ENCODE peak calls at places on chromosomes 5 and 9, in ten cellular contexts. T, U, E, W, N, A, P, Q, Z and H are unnamed samples. For H3K36me3, the result is how much of the 10 kb centered on the place peaks cover.

GRCh38 chr9:85741112-85741874 is 461 bp downstream of the AGTPBP1 start:
- DNase-seq in T (peak), U (peak), E (no peak), W (peak), N (peak), A (peak), P (no peak), Q (peak), Z (peak), H (peak)

GRCh38 chr5:111513175-111513520 is 813 bp upstream of the STARD4 start:
- DNase-seq in T (no peak), U (no peak), E (no peak), W (no peak), N (no peak), A (no peak), P (no peak), Q (no peak), Z (no peak), H (no peak)

GRCh38 chr5:102670224-102670836 is 84.8 kb upstream of the PAM start:
- DNase-seq in T (no peak), U (no peak), E (peak), W (peak), N (no peak), A (no peak), P (no peak), Q (no peak), Z (no peak), H (peak)

GRCh38 chr9:120555884-120556283 is 24.1 kb downstream of the CDK5RAP2 start:
- DNase-seq in T (no peak), U (no peak), E (no peak), W (no peak), N (no peak), A (no peak), P (no peak), Q (no peak), Z (no peak), H (no peak)

GRCh38 chr5:136891601-136892000 is 526.3 kb upstream of the TRPC7 start:
- DNase-seq in T (no peak), U (no peak), E (no peak), W (no peak), N (no peak), A (no peak), P (no peak), Q (no peak), Z (no peak), H (no peak)

GRCh38 chr5:95822408-95823240 is at the start of gene GLRX:
- DNase-seq in T (peak), U (peak), E (peak), W (peak), N (peak), A (peak), P (peak), Q (peak), Z (peak), H (peak)

GRCh38 chr9:134172198-134173126 is 8.1 kb upstream of the RNU6ATAC start:
- DNase-seq in T (no peak), U (no peak), E (no peak), W (no peak), N (no peak), A (no peak), P (no peak), Q (peak), Z (no peak), H (no peak)

GRCh38 chr5:36041537-36041845 is 25.2 kb downstream of the UGT3A2 start:
- DNase-seq in T (no peak), U (no peak), E (no peak), W (no peak), N (no peak), A (no peak), P (no peak), Q (no peak), Z (no peak), H (no peak)

GRCh38 chr5:142342128-142342981 is 17.5 kb upstream of the SPRY4 start:
- DNase-seq in T (no peak), U (no peak), E (no peak), W (no peak), N (no peak), A (no peak), P (no peak), Q (peak), Z (no peak), H (peak)

GRCh38 chr9:34218452-34218851 is 39.6 kb downstream of the UBAP1 start:
- DNase-seq in T (no peak), U (no peak), E (no peak), W (no peak), N (no peak), A (no peak), P (no peak), Q (no peak), Z (no peak), H (no peak)

GRCh38 chr5:127705120-127705892 is 2.1 kb downstream of the CCDC192 start:
- DNase-seq in T (no peak), U (no peak), E (peak), W (peak), N (no peak), A (peak), P (no peak), Q (no peak), Z (no peak), H (peak)

GRCh38 chr9:94554439-94555331 is at the start of gene PCAT7:
- DNase-seq in T (no peak), U (peak), E (peak), W (peak), N (no peak), A (no peak), P (no peak), Q (peak), Z (peak), H (peak)
- TF ChIP-seq POLR2A in T (no peak), U (peak), E (peak), W (no peak), N (peak), A (no peak), P (no peak), Q (no peak), Z (no peak), H (peak)

GRCh38 chr5:43193952-43194321 is 1.9 kb downstream of the NIM1K start:
- DNase-seq in T (no peak), U (no peak), E (no peak), W (no peak), N (no peak), A (no peak), P (no peak), Q (no peak), Z (no peak), H (no peak)

GRCh38 chr5:43190755-43191603 is 1.0 kb upstream of the NIM1K start:
- DNase-seq in T (no peak), U (no peak), E (no peak), W (no peak), N (no peak), A (no peak), P (no peak), Q (no peak), Z (no peak), H (no peak)

GRCh38 chr5:43193171-43193951 is 1.3 kb downstream of the NIM1K start:
- DNase-seq in T (no peak), U (no peak), E (peak), W (peak), N (no peak), A (peak), P (peak), Q (no peak), Z (no peak), H (no peak)

GRCh38 chr5:43191740-43192557 is at the start of gene NIM1K:
- DNase-seq in T (peak), U (peak), E (no peak), W (peak), N (peak), A (peak), P (peak), Q (peak), Z (peak), H (peak)

DNA sequence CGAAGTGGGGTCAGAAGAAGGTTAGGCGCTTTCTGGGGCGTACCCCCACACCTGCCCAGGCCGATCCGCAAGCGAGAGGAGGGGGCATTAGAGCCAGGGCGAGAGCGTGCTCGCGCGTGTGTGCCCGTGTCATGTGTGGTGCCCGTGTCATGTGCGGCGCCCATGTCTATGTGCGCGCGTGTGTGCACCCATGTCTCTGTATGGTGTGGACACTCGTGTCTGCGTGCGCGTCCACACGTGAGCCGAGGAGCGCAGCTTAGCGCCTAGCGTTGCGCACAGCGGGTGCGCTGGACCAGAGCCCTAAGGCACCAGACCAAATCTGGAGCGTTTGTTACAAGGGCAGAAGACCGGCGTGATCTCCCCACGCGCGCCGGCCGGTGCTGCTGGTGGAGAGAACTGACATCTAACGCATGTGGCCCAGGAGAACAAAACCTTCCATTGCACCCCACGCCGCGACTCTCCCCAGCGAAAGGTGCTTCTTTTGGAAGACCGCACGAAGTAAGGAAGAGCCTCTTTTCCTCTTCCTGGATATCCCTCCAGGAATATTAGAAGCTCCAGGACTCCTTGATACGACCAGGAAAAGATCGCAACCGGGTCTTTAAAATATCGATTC is 639 bp downstream of the NIM1K start:
- DNase-seq in T (peak), U (peak), E (no peak), W (peak), N (no peak), A (peak), P (peak), Q (peak), Z (no peak), H (peak)
- H3K4me3 ChIP-seq in T (peak), U (peak), E (no peak), W (peak), N (peak), A (peak), P (peak), Q (peak), Z (peak), H (peak)

GRCh38 chr5:160105686-160106085 is 13.6 kb downstream of the PWWP2A start:
- DNase-seq in T (no peak), U (no peak), E (no peak), W (peak), N (no peak), A (no peak), P (no peak), Q (no peak), Z (no peak), H (no peak)
- H3K36me3 ChIP-seq in T (under half), U (under half), E (under half), W (under half), N (under half), A (under half), P (under half), Q (under half), Z (under half), H (under half)

GRCh38 chr5:14853685-14854084 is 17.9 kb downstream of the ANKH start:
- DNase-seq in T (no peak), U (no peak), E (no peak), W (no peak), N (no peak), A (no peak), P (no peak), Q (no peak), Z (no peak), H (no peak)
- TF ChIP-seq POLR2A in T (no peak), U (no peak), E (no peak), W (no peak), N (no peak), A (no peak), P (no peak), Q (no peak), Z (no peak), H (no peak)

GRCh38 chr5:171391996-171392577 is 4.4 kb downstream of the NPM1 start:
- DNase-seq in T (no peak), U (no peak), E (no peak), W (no peak), N (no peak), A (no peak), P (no peak), Q (no peak), Z (no peak), H (no peak)

GRCh38 chr5:171388816-171389168 is 1.1 kb downstream of the NPM1 start:
- DNase-seq in T (no peak), U (no peak), E (no peak), W (no peak), N (no peak), A (no peak), P (no peak), Q (no peak), Z (no peak), H (no peak)

GRCh38 chr5:171392585-171393159 is 5.0 kb downstream of the NPM1 start:
- DNase-seq in T (no peak), U (no peak), E (no peak), W (no peak), N (no peak), A (no peak), P (no peak), Q (no peak), Z (no peak), H (no peak)

GRCh38 chr5:171387970-171388815 is 544 bp downstream of the NPM1 start:
- DNase-seq in T (peak), U (peak), E (no peak), W (peak), N (peak), A (peak), P (peak), Q (peak), Z (peak), H (peak)

GRCh38 chr5:171390883-171391677 is 3.4 kb downstream of the NPM1 start:
- DNase-seq in T (no peak), U (no peak), E (no peak), W (no peak), N (no peak), A (no peak), P (no peak), Q (no peak), Z (no peak), H (no peak)
- H3K4me3 ChIP-seq in T (no peak), U (no peak), E (no peak), W (no peak), N (no peak), A (no peak), P (no peak), Q (no peak), Z (no peak), H (no peak)

GRCh38 chr9:114338187-114338586 is 8.5 kb downstream of the ORM2 start:
- DNase-seq in T (no peak), U (no peak), E (no peak), W (no peak), N (no peak), A (no peak), P (no peak), Q (no peak), Z (no peak), H (no peak)
- H3K36me3 ChIP-seq in T (under half), U (under half), E (under half), W (under half), N (under half), A (under half), P (under half), Q (half or more), Z (half or more), H (under half)

GRCh38 chr5:143966280-143966679 is 154.3 kb downstream of the HMHB1 start:
- DNase-seq in T (no peak), U (no peak), E (no peak), W (no peak), N (no peak), A (no peak), P (no peak), Q (no peak), Z (no peak), H (no peak)

GRCh38 chr5:143968071-143968878 is 156.3 kb downstream of the HMHB1 start:
- DNase-seq in T (no peak), U (no peak), E (peak), W (peak), N (no peak), A (no peak), P (no peak), Q (no peak), Z (no peak), H (no peak)

GRCh38 chr5:143964919-143965318 is 153.0 kb downstream of the HMHB1 start:
- DNase-seq in T (no peak), U (no peak), E (no peak), W (no peak), N (no peak), A (no peak), P (no peak), Q (no peak), Z (no peak), H (no peak)
- TF ChIP-seq POLR2A in T (no peak), U (no peak), E (no peak), W (no peak), N (no peak), A (no peak), P (no peak), Q (no peak), Z (no peak), H (no peak)